ENCODE peak calls at places on chromosome 20, in eight cellular contexts. J is mucosa of descending colon, F is HL-60, M is ovary, O is tibial artery, D is tibial nerve, T is progenitor cell of endocrine pancreas, U is kidney. Z is an unnamed sample.

GRCh38 chr20:1830240-1830639 is 65.0 kb upstream of the SIRPA start:
- DNase-seq in J (no peak), F (no peak), M (peak; percentile 39), O (no peak), D (no peak), T (no peak), U (no peak), Z (no peak)

GRCh38 chr20:2799688-2800589 is 488 bp downstream of the CPXM1 start:
- DNase-seq in J (no peak), F (no peak), M (peak; percentile 54), O (no peak), D (no peak), T (no peak), U (no peak), Z (peak; percentile 49)

GRCh38 chr20:58930496-58930895 is 50.6 kb upstream of the NELFCD start:
- DNase-seq in J (no peak), F (no peak), M (no peak), O (no peak), D (no peak), T (no peak), U (no peak), Z (no peak)

GRCh38 chr20:58839474-58839874 is 11.2 kb downstream of the GNAS-AS1 start:
- DNase-seq in J (no peak), F (peak; percentile 38), M (no peak), O (no peak), D (no peak), T (no peak), U (peak; percentile 68), Z (peak; percentile 65)

GRCh38 chr20:42752620-42753019 is 437.1 kb downstream of the PTPRT start:
- DNase-seq in J (no peak), F (no peak), M (no peak), O (no peak), D (no peak), T (no peak), U (no peak), Z (no peak)

GRCh38 chr20:47204008-47204745 is 152.3 kb downstream of the ZMYND8 start:
- DNase-seq in J (no peak), F (no peak), M (no peak), O (no peak), D (no peak), T (no peak), U (no peak), Z (no peak)

GRCh38 chr20:58375796-58376195 is 13.2 kb upstream of the VAPB start:
- DNase-seq in J (no peak), F (no peak), M (no peak), O (no peak), D (no peak), T (no peak), U (no peak), Z (no peak)

GRCh38 chr20:50931048-50931305 is 260 bp downstream of the ADNP start:
- DNase-seq in J (no peak), F (no peak), M (no peak), O (no peak), D (no peak), T (no peak), U (no peak), Z (no peak)

GRCh38 chr20:38685853-38686473 is 38.3 kb upstream of the SLC32A1 start:
- DNase-seq in J (peak; percentile 69), F (peak; percentile 33), M (peak; percentile 27), O (no peak), D (no peak), T (peak; percentile 74), U (peak; percentile 72), Z (no peak)

GRCh38 chr20:52105045-52105572 is 86.5 kb downstream of the ZFP64 start:
- DNase-seq in J (no peak), F (no peak), M (peak; percentile 33), O (no peak), D (no peak), T (peak; percentile 31), U (peak; percentile 67), Z (peak; percentile 58)

GRCh38 chr20:52104546-52105044 is 87.0 kb downstream of the ZFP64 start:
- DNase-seq in J (no peak), F (no peak), M (peak; percentile 23), O (no peak), D (no peak), T (no peak), U (no peak), Z (peak; percentile 33)

GRCh38 chr20:52103911-52104545 is 87.6 kb downstream of the ZFP64 start:
- DNase-seq in J (no peak), F (peak; percentile 90), M (peak; percentile 17), O (no peak), D (no peak), T (no peak), U (no peak), Z (peak; percentile 32)

GRCh38 chr20:52103469-52103910 is 88.1 kb downstream of the ZFP64 start:
- DNase-seq in J (no peak), F (peak; percentile 80), M (no peak), O (no peak), D (no peak), T (no peak), U (no peak), Z (no peak)

DNA sequence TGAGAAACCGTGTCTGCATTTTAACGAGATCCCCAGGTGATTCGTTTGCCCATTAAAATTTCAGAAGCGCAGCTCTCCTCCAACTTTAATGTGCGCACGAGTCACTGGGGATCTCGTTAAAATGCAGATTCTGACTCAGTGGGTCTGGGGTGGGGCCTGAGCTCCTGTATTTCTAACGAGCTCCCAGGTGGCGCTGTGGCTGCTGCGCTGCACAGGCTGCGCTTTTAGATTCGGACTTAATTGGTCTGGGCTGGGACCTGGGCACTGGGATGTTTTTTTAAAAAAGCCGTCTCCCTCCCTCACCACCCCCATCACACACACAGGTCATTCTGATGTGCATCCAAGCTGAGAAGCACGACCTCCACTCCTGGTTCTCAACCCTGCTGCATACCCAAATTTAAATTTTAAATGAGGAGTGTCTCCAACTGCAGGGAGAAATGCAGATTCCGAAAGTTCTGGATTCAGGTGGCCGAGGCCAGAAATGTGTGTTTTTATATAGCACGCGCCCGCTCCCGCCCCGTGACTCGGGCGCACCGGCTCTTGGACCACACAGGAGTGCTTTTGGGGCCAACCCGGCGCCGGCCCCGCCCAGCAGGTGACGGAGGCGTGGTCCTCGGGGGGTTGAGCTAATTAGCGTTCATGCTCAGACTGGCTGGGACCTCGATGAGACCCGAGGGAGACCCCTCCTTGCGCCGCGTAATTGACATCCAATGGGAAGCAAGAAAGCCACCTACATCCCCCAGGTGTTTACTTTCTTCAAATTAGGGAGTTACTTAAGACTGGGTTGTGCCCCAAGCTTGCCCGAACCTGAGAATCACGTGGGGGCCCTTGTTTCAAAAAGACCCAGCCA is 85.8 kb downstream of the ZFP64 start:
- DNase-seq in J (peak; percentile 33), F (no peak), M (no peak), O (no peak), D (no peak), T (peak; percentile 38), U (no peak), Z (peak; percentile 53)
- TF ChIP-seq CTCF in J (no peak), F (no peak), M (no peak), O (no peak), D (no peak), T (peak; percentile 47), U (no peak), Z (no peak)

GRCh38 chr20:35606127-35606526 is 9.5 kb upstream of the SPAG4 start:
- DNase-seq in J (no peak), F (no peak), M (no peak), O (no peak), D (no peak), T (no peak), U (peak; percentile 18), Z (no peak)

GRCh38 chr20:35601990-35602389 is 13.6 kb upstream of the SPAG4 start:
- DNase-seq in J (no peak), F (no peak), M (peak; percentile 41), O (no peak), D (no peak), T (no peak), U (peak; percentile 78), Z (no peak)

GRCh38 chr20:35603695-35604443 is 11.8 kb upstream of the SPAG4 start:
- DNase-seq in J (no peak), F (no peak), M (no peak), O (no peak), D (no peak), T (no peak), U (peak; percentile 23), Z (no peak)

GRCh38 chr20:35602851-35603495 is 12.7 kb upstream of the SPAG4 start:
- DNase-seq in J (no peak), F (no peak), M (no peak), O (no peak), D (no peak), T (no peak), U (no peak), Z (no peak)

GRCh38 chr20:35604444-35604750 is 11.2 kb upstream of the SPAG4 start:
- DNase-seq in J (peak; percentile 81), F (no peak), M (no peak), O (no peak), D (no peak), T (no peak), U (peak; percentile 51), Z (no peak)
- TF ChIP-seq CTCF in J (peak; percentile 11), F (no peak), M (no peak), O (no peak), D (no peak), T (peak; percentile 28), U (peak; percentile 5), Z (no peak)

GRCh38 chr20:49323622-49324238 is 45.9 kb upstream of the ZNFX1 start:
- DNase-seq in J (peak; percentile 19), F (peak; percentile 82), M (no peak), O (no peak), D (no peak), T (no peak), U (no peak), Z (no peak)
- TF ChIP-seq CTCF in J (no peak), F (peak; percentile 21), M (no peak), O (peak; percentile 12), D (no peak), T (no peak), U (peak; percentile 18), Z (no peak)

GRCh38 chr20:61404311-61404710 is 152.2 kb downstream of the CDH4 start:
- DNase-seq in J (no peak), F (no peak), M (no peak), O (no peak), D (no peak), T (no peak), U (no peak), Z (no peak)
- TF ChIP-seq CTCF in J (no peak), F (no peak), M (no peak), O (no peak), D (no peak), T (no peak), U (no peak), Z (no peak)

GRCh38 chr20:49786671-49787370 is 25.8 kb upstream of the SLC9A8 start:
- DNase-seq in J (no peak), F (no peak), M (no peak), O (no peak), D (no peak), T (no peak), U (no peak), Z (no peak)
- TF ChIP-seq CTCF in J (no peak), F (no peak), M (no peak), O (no peak), D (no peak), T (peak; percentile 39), U (no peak), Z (peak; percentile 27)